ENCODE peak calls at places on chromosomes 12 and 14, in ten cellular contexts. Z is BJ; Q is psoas muscle; C is GM12865; H is aorta; G is PC-3; J is IMR-90; K is tibial artery; A is astrocyte of the cerebellum; E is CD8-positive, alpha-beta memory T cell. R is an unnamed sample.
A peak's percentile ranks its signal among the peaks of the same experiment; 100 is the strongest.

GRCh38 chr14:51929156-51929555 is 60.2 kb upstream of the RTRAF start:
- DNase-seq in Z (no peak), Q (no peak), C (no peak), H (no peak), G (no peak), J (peak; percentile 76), K (no peak), A (no peak), E (no peak), R (no peak)

GRCh38 chr12:31965090-31965489 is 5.9 kb downstream of the RESF1 start:
- DNase-seq in Z (no peak), Q (no peak), C (no peak), H (no peak), G (no peak), J (no peak), K (no peak), A (no peak), E (peak; percentile 9), R (no peak)

GRCh38 chr14:50320279-50320678 is 8.2 kb downstream of the DMAC2L start:
- DNase-seq in Z (no peak), Q (no peak), C (peak; percentile 67), H (no peak), G (no peak), J (peak; percentile 82), K (no peak), A (no peak), E (no peak), R (no peak)

GRCh38 chr12:83320350-83320749 is 633.6 kb downstream of the TMTC2 start:
- DNase-seq in Z (no peak), Q (no peak), C (no peak), H (no peak), G (no peak), J (no peak), K (no peak), A (no peak), E (no peak), R (no peak)

GRCh38 chr12:91219511-91219910 is 36.9 kb upstream of the DCN start:
- DNase-seq in Z (no peak), Q (no peak), C (no peak), H (no peak), G (peak; percentile 41), J (peak; percentile 58), K (no peak), A (no peak), E (no peak), R (no peak)

GRCh38 chr12:91818236-91819131 is 327.2 kb downstream of the BTG1 start:
- DNase-seq in Z (no peak), Q (no peak), C (no peak), H (no peak), G (no peak), J (no peak), K (no peak), A (no peak), E (no peak), R (peak; percentile 22)

GRCh38 chr12:82896979-82897378 is 210.3 kb downstream of the TMTC2 start:
- DNase-seq in Z (no peak), Q (no peak), C (no peak), H (no peak), G (peak; percentile 86), J (peak; percentile 41), K (no peak), A (peak; percentile 33), E (no peak), R (no peak)

GRCh38 chr12:50082644-50083043 is 2.5 kb upstream of the SMARCD1 start:
- DNase-seq in Z (no peak), Q (no peak), C (no peak), H (peak; percentile 14), G (no peak), J (no peak), K (no peak), A (no peak), E (no peak), R (no peak)

GRCh38 chr12:124545508-124546418 is 21.6 kb downstream of the NCOR2 start:
- DNase-seq in Z (no peak), Q (no peak), C (peak; percentile 95), H (peak; percentile 78), G (no peak), J (peak; percentile 43), K (no peak), A (no peak), E (peak; percentile 16), R (no peak)

GRCh38 chr14:51552275-51552674 is 99.4 kb upstream of the FRMD6 start:
- DNase-seq in Z (no peak), Q (no peak), C (no peak), H (no peak), G (peak; percentile 44), J (no peak), K (no peak), A (no peak), E (no peak), R (no peak)

GRCh38 chr12:108914031-108914630 is 34.2 kb downstream of the DAO start:
- DNase-seq in Z (no peak), Q (no peak), C (no peak), H (peak; percentile 62), G (peak; percentile 19), J (no peak), K (peak; percentile 57), A (no peak), E (no peak), R (peak; percentile 27)

GRCh38 chr12:51891843-51892242 is 3.9 kb downstream of the ANKRD33 start:
- DNase-seq in Z (no peak), Q (no peak), C (no peak), H (no peak), G (peak; percentile 25), J (peak; percentile 31), K (no peak), A (no peak), E (no peak), R (no peak)

GRCh38 chr12:120404271-120404670 is 33.6 kb upstream of the COX6A1 start:
- DNase-seq in Z (no peak), Q (no peak), C (peak; percentile 16), H (no peak), G (no peak), J (no peak), K (no peak), A (no peak), E (no peak), R (no peak)

GRCh38 chr12:49793620-49794019 is 34.6 kb downstream of the NCKAP5L start:
- DNase-seq in Z (no peak), Q (no peak), C (no peak), H (no peak), G (no peak), J (no peak), K (no peak), A (no peak), E (no peak), R (no peak)

GRCh38 chr12:123083661-123084571 is 67.0 kb downstream of the PITPNM2 start:
- DNase-seq in Z (no peak), Q (no peak), C (peak; percentile 40), H (no peak), G (no peak), J (no peak), K (no peak), A (no peak), E (no peak), R (no peak)

GRCh38 chr12:116547955-116548471 is 11.2 kb upstream of the MAP1LC3B2 start:
- DNase-seq in Z (no peak), Q (no peak), C (peak; percentile 73), H (no peak), G (no peak), J (peak; percentile 55), K (no peak), A (no peak), E (no peak), R (no peak)

GRCh38 chr12:116542345-116542950 is 16.7 kb upstream of the MAP1LC3B2 start:
- DNase-seq in Z (no peak), Q (no peak), C (no peak), H (no peak), G (peak; percentile 62), J (no peak), K (no peak), A (no peak), E (no peak), R (no peak)

GRCh38 chr12:116544656-116545055 is 14.5 kb upstream of the MAP1LC3B2 start:
- DNase-seq in Z (no peak), Q (peak; percentile 60), C (no peak), H (no peak), G (no peak), J (no peak), K (peak; percentile 63), A (no peak), E (no peak), R (no peak)

GRCh38 chr12:116541547-116542344 is 17.4 kb upstream of the MAP1LC3B2 start:
- DNase-seq in Z (no peak), Q (no peak), C (no peak), H (no peak), G (no peak), J (no peak), K (no peak), A (no peak), E (no peak), R (no peak)

DNA sequence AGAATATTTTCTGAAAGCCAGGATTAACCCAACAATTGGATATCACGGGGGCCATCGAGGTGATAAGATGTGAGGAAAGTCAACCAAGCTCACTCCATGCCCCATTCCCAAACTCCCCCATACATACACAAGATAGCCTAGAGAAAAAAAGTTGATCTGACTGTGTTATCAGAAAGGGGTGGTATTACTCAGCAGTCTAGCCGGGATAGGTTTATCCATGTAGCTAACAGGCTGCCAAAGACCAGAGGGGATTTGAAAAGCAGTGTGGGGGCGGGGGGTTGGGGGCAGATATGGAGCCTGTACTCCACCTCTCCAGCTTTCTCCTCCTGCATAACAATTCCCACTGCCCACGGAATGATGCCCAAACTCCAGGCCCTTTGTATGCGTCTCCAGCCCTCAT is 13.2 kb upstream of the MAP1LC3B2 start:
- DNase-seq in Z (no peak), Q (no peak), C (no peak), H (no peak), G (no peak), J (no peak), K (no peak), A (no peak), E (no peak), R (no peak)
- H3K4me3 ChIP-seq in Z (no peak overlapping the region), Q (no peak overlapping the region), C (no peak overlapping the region), H (no peak overlapping the region), G (no peak overlapping the region), J (no peak overlapping the region), K (no peak overlapping the region), A (no peak overlapping the region), E (no peak overlapping the region), R (no peak overlapping the region)

GRCh38 chr12:8145754-8146415 is 10.9 kb upstream of the ZNF705A start:
- DNase-seq in Z (peak; percentile 72), Q (peak; percentile 40), C (no peak), H (peak; percentile 89), G (no peak), J (peak; percentile 85), K (peak; percentile 72), A (peak; percentile 98), E (no peak), R (no peak)
- H3K4me3 ChIP-seq in Z (no peak overlapping the region), Q (peak overlapping the region; percentile 39), C (no peak overlapping the region), H (no peak overlapping the region), G (no peak overlapping the region), J (no peak overlapping the region), K (peak overlapping the region; percentile 35), A (peak overlapping the region; percentile 4), E (no peak overlapping the region), R (no peak overlapping the region)

GRCh38 chr12:114501474-114501807 is 95.5 kb upstream of the TBX5 start:
- DNase-seq in Z (no peak), Q (no peak), C (no peak), H (no peak), G (no peak), J (no peak), K (no peak), A (no peak), E (no peak), R (no peak)
- H3K4me3 ChIP-seq in Z (no peak overlapping the region), Q (no peak overlapping the region), C (no peak overlapping the region), H (no peak overlapping the region), G (no peak overlapping the region), J (no peak overlapping the region), K (no peak overlapping the region), A (no peak overlapping the region), E (no peak overlapping the region), R (no peak overlapping the region)

GRCh38 chr12:121576851-121577391 is 3.9 kb downstream of the KDM2B start:
- DNase-seq in Z (peak; percentile 81), Q (no peak), C (peak; percentile 55), H (peak; percentile 57), G (peak; percentile 89), J (peak; percentile 95), K (no peak), A (peak; percentile 36), E (no peak), R (no peak)
- H3K4me3 ChIP-seq in Z (no peak overlapping the region), Q (no peak overlapping the region), C (peak overlapping the region; percentile 32), H (no peak overlapping the region), G (peak overlapping the region; percentile 39), J (no peak overlapping the region), K (no peak overlapping the region), A (peak overlapping the region; percentile 11), E (no peak overlapping the region), R (no peak overlapping the region)